ENCODE peak calls at places on chromosome 22, in six cellular contexts. One of them, this sample, is unnamed.

GRCh38 chr22:40588726-40589125 is 47.8 kb downstream of the MRTFA start:
- DNase-seq in C1 segment of cervical spinal cord: no peak
- DNase-seq in cerebellum: no peak
- DNase-seq in nephron progenitor cell: no peak
- DNase-seq in B cell: no peak
- DNase-seq in neural crest cell: no peak
- DNase-seq in this sample: peak

GRCh38 chr22:28710112-28710888 is 30.7 kb upstream of the TTC28 start:
- DNase-seq in nephron progenitor cell: no peak
- DNase-seq in cerebellum: no peak
- DNase-seq in C1 segment of cervical spinal cord: no peak
- DNase-seq in neural crest cell: no peak
- DNase-seq in B cell: no peak
- DNase-seq in this sample: peak

GRCh38 chr22:19970479-19971275 is 29.1 kb upstream of the TXNRD2 start:
- DNase-seq in C1 segment of cervical spinal cord: peak
- DNase-seq in nephron progenitor cell: peak
- DNase-seq in B cell: peak
- DNase-seq in neural crest cell: peak
- DNase-seq in cerebellum: peak
- DNase-seq in this sample: peak

GRCh38 chr22:45290410-45290936 is 5.7 kb downstream of the UPK3A start:
- DNase-seq in B cell: no peak
- DNase-seq in cerebellum: no peak
- DNase-seq in nephron progenitor cell: peak
- DNase-seq in neural crest cell: peak
- DNase-seq in C1 segment of cervical spinal cord: no peak
- DNase-seq in this sample: peak

GRCh38 chr22:49718396-49718795 is 109.3 kb downstream of the BRD1 start:
- DNase-seq in neural crest cell: no peak
- DNase-seq in nephron progenitor cell: no peak
- DNase-seq in cerebellum: no peak
- DNase-seq in C1 segment of cervical spinal cord: no peak
- DNase-seq in B cell: no peak
- DNase-seq in this sample: no peak

GRCh38 chr22:40263191-40263590 is 83.1 kb upstream of the ADSL start:
- DNase-seq in C1 segment of cervical spinal cord: no peak
- DNase-seq in cerebellum: no peak
- DNase-seq in neural crest cell: no peak
- DNase-seq in nephron progenitor cell: no peak
- DNase-seq in B cell: no peak
- DNase-seq in this sample: no peak

GRCh38 chr22:36344106-36344827 is 43.5 kb downstream of the MYH9 start:
- DNase-seq in nephron progenitor cell: no peak
- DNase-seq in cerebellum: no peak
- DNase-seq in C1 segment of cervical spinal cord: peak
- DNase-seq in B cell: no peak
- DNase-seq in neural crest cell: no peak
- DNase-seq in this sample: no peak

GRCh38 chr22:41178425-41178975 is 26.6 kb upstream of the L3MBTL2 start:
- DNase-seq in cerebellum: peak
- DNase-seq in nephron progenitor cell: no peak
- DNase-seq in neural crest cell: no peak
- DNase-seq in C1 segment of cervical spinal cord: peak
- DNase-seq in B cell: no peak
- DNase-seq in this sample: no peak

This sample was measured in PC-3.